ENCODE peak calls at places on chromosomes 1 and 21, in four cellular contexts. F is amniotic epithelial cell; V is naive thymus-derived CD4-positive, alpha-beta T cell; A is cardiac muscle cell. B is an unnamed sample.
A peak's percentile ranks its signal among the peaks of the same experiment; 100 is the strongest.

GRCh38 chr1:110239491-110240430 is 29.6 kb downstream of the KCNC4 start:
- DNase-seq in F (no peak), A (no peak), V (no peak), B (no peak)

GRCh38 chr1:229556551-229556950 is 2.0 kb downstream of the ABCB10 start:
- DNase-seq in V (no peak), A (no peak), F (no peak), B (no peak)

GRCh38 chr1:62070384-62071011 is 124.2 kb upstream of the L1TD1 start:
- DNase-seq in F (no peak), A (peak; percentile 17), V (no peak), B (peak; percentile 16)

GRCh38 chr1:239772456-239772855 is 319.2 kb upstream of the FMN2 start:
- DNase-seq in V (no peak), F (no peak), A (no peak), B (no peak)

GRCh38 chr1:116329524-116330341 is 43.3 kb upstream of the ATP1A1 start:
- DNase-seq in A (no peak), F (no peak), V (no peak), B (peak; percentile 62)

GRCh38 chr1:68221971-68222355 is 10.4 kb downstream of the WLS start:
- DNase-seq in A (no peak), V (no peak), F (peak; percentile 68), B (peak; percentile 66)

GRCh38 chr1:111289371-111289770 is 1.3 kb upstream of the CHIA start:
- DNase-seq in V (no peak), F (no peak), A (no peak), B (no peak)

GRCh38 chr1:18352640-18353245 is 128.0 kb upstream of the KLHDC7A start:
- DNase-seq in V (no peak), A (no peak), F (no peak), B (no peak)

GRCh38 chr1:1212780-1213152 is 1.2 kb downstream of the TNFRSF4 start:
- DNase-seq in F (no peak), V (peak; percentile 11), A (no peak), B (peak; percentile 17)

GRCh38 chr1:247357781-247358211 is 26.1 kb upstream of the ZNF496 start:
- DNase-seq in F (peak; percentile 95), V (no peak), A (no peak), B (peak; percentile 98)

GRCh38 chr1:242634732-242635131 is 110.2 kb upstream of the PLD5 start:
- DNase-seq in F (no peak), V (no peak), A (no peak), B (no peak)

GRCh38 chr21:41571938-41572510 is 64.1 kb upstream of the TMPRSS2 start:
- DNase-seq in V (no peak), F (no peak), A (no peak), B (no peak)

GRCh38 chr21:43979654-43980053 is 32.5 kb upstream of the TRAPPC10 start:
- DNase-seq in A (no peak), V (no peak), F (no peak), B (no peak)

GRCh38 chr21:31108969-31109368 is 70.7 kb upstream of the KRTAP19-8 start:
- DNase-seq in V (no peak), F (no peak), A (no peak), B (no peak)

GRCh38 chr1:228279011-228279721 is 71.3 kb downstream of the OBSCN start:
- DNase-seq in V (peak; percentile 4), A (no peak), F (no peak), B (no peak)

GRCh38 chr1:241532864-241533263 is 686 bp downstream of the KMO start:
- DNase-seq in F (no peak), A (no peak), V (no peak), B (no peak)